ENCODE peak calls at places on chromosome 20, in eight cellular contexts. T, X, Q, C, I, R, W and L are unnamed samples.

GRCh38 chr20:11891827-11892521 is 25.7 kb upstream of the BTBD3 start:
- DNase-seq in T (peak), X (no peak), Q (peak), C (no peak), I (peak), R (no peak), W (peak), L (peak)

GRCh38 chr20:25389381-25389857 is 1.2 kb downstream of the ABHD12 start:
- DNase-seq in T (no peak), X (no peak), Q (no peak), C (no peak), I (no peak), R (no peak), W (no peak), L (no peak)

GRCh38 chr20:48492188-48493070 is 335.4 kb downstream of the PREX1 start:
- DNase-seq in T (no peak), X (no peak), Q (no peak), C (no peak), I (no peak), R (no peak), W (no peak), L (peak)

GRCh38 chr20:3039426-3039825 is 4.0 kb upstream of the GNRH2 start:
- DNase-seq in T (no peak), X (no peak), Q (no peak), C (no peak), I (no peak), R (no peak), W (no peak), L (no peak)

GRCh38 chr20:50381771-50382593 is 128.2 kb upstream of the PTPN1 start:
- DNase-seq in T (peak), X (no peak), Q (no peak), C (no peak), I (no peak), R (no peak), W (no peak), L (no peak)

GRCh38 chr20:22905667-22906066 is 129.4 kb upstream of the SSTR4 start:
- DNase-seq in T (peak), X (no peak), Q (no peak), C (no peak), I (no peak), R (no peak), W (peak), L (no peak)

GRCh38 chr20:41406307-41406706 is 39.7 kb upstream of the EMILIN3 start:
- DNase-seq in T (no peak), X (no peak), Q (no peak), C (no peak), I (no peak), R (no peak), W (no peak), L (no peak)

GRCh38 chr20:33733654-33734576 is 2.1 kb downstream of the ZNF341 start:
- DNase-seq in T (no peak), X (no peak), Q (peak), C (no peak), I (peak), R (no peak), W (no peak), L (no peak)

GRCh38 chr20:50107086-50107645 is 5.8 kb downstream of the UBE2V1 start:
- DNase-seq in T (no peak), X (no peak), Q (no peak), C (no peak), I (no peak), R (no peak), W (no peak), L (no peak)

GRCh38 chr20:8427419-8428065 is 295.5 kb downstream of the PLCB1 start:
- DNase-seq in T (no peak), X (no peak), Q (no peak), C (no peak), I (no peak), R (no peak), W (no peak), L (no peak)

GRCh38 chr20:23228912-23229311 is 121.7 kb upstream of the NXT1 start:
- DNase-seq in T (no peak), X (peak), Q (peak), C (no peak), I (no peak), R (no peak), W (no peak), L (no peak)

GRCh38 chr20:43584448-43585138 is 6.1 kb upstream of the IFT52 start:
- DNase-seq in T (no peak), X (peak), Q (no peak), C (no peak), I (no peak), R (no peak), W (no peak), L (no peak)

GRCh38 chr20:24761220-24762065 is 187.6 kb upstream of the CST7 start:
- DNase-seq in T (no peak), X (no peak), Q (no peak), C (no peak), I (no peak), R (no peak), W (peak), L (no peak)

GRCh38 chr20:57526067-57526884 is 1.3 kb upstream of the CTCFL start:
- DNase-seq in T (no peak), X (no peak), Q (no peak), C (no peak), I (no peak), R (no peak), W (no peak), L (no peak)

GRCh38 chr20:62361799-62362589 is 5.1 kb downstream of the LAMA5 start:
- DNase-seq in T (no peak), X (no peak), Q (no peak), C (no peak), I (peak), R (no peak), W (no peak), L (peak)

GRCh38 chr20:45752747-45753146 is 30.6 kb downstream of the SPINT4 start:
- DNase-seq in T (peak), X (no peak), Q (no peak), C (no peak), I (no peak), R (no peak), W (no peak), L (no peak)

GRCh38 chr20:36792422-36792821 is 18.9 kb upstream of the DSN1 start:
- DNase-seq in T (peak), X (peak), Q (peak), C (no peak), I (peak), R (no peak), W (no peak), L (no peak)

GRCh38 chr20:8255945-8256632 is 124.0 kb downstream of the PLCB1 start:
- DNase-seq in T (no peak), X (no peak), Q (no peak), C (no peak), I (no peak), R (no peak), W (no peak), L (no peak)

GRCh38 chr20:39676857-39677351 is 714.8 kb downstream of the DHX35 start:
- DNase-seq in T (no peak), X (no peak), Q (no peak), C (no peak), I (no peak), R (no peak), W (no peak), L (no peak)